ENCODE peak calls at places on chromosomes 1 and 21, in nine cellular contexts. H, N, Y, X, A, I, U, W and J are unnamed samples.
A peak's percentile ranks its signal among the peaks of the same experiment; 100 is the strongest.

GRCh38 chr1:205578780-205579571 is 52.8 kb downstream of the ELK4 start:
- DNase-seq in N (no peak), U (no peak), X (peak; percentile 3), A (no peak), Y (no peak), I (no peak), W (no peak), H (no peak), J (no peak)

GRCh38 chr1:64686828-64687724 is 57.8 kb upstream of the RAVER2 start:
- DNase-seq in I (no peak), W (peak; percentile 45), N (no peak), A (no peak), U (peak; percentile 81), Y (no peak), H (peak; percentile 77), X (peak; percentile 22), J (no peak)

GRCh38 chr1:222829868-222830267 is 15.0 kb downstream of the DISP1 start:
- DNase-seq in U (peak; percentile 60), A (no peak), H (peak; percentile 85), N (no peak), W (no peak), Y (no peak), X (no peak), I (no peak), J (no peak)

GRCh38 chr1:178688244-178688643 is 36.8 kb upstream of the RALGPS2 start:
- DNase-seq in U (peak; percentile 70), N (peak; percentile 58), I (no peak), H (peak; percentile 64), Y (no peak), A (no peak), W (no peak), X (no peak), J (no peak)

GRCh38 chr1:86380257-86380861 is 15.8 kb downstream of the ODF2L start:
- DNase-seq in X (no peak), W (peak; percentile 50), A (no peak), H (peak; percentile 81), I (no peak), U (peak; percentile 83), N (no peak), Y (no peak), J (no peak)

GRCh38 chr1:210250665-210250997 is 18.0 kb downstream of the SERTAD4 start:
- DNase-seq in H (peak; percentile 54), W (peak; percentile 52), Y (no peak), A (no peak), X (peak; percentile 33), N (no peak), I (no peak), U (peak; percentile 18), J (peak; percentile 74)

GRCh38 chr1:211586538-211586937 is 7.6 kb upstream of the SLC30A1 start:
- DNase-seq in H (no peak), W (no peak), A (no peak), Y (no peak), N (no peak), I (no peak), U (no peak), X (no peak), J (no peak)

GRCh38 chr21:45129231-45129923 is 55.0 kb downstream of the ADARB1 start:
- DNase-seq in U (peak; percentile 13), A (peak; percentile 76), I (no peak), N (peak; percentile 62), X (no peak), H (peak; percentile 15), Y (no peak), W (peak; percentile 42), J (no peak)

GRCh38 chr1:5304702-5305101 is 650.3 kb downstream of the AJAP1 start:
- DNase-seq in I (no peak), Y (no peak), X (no peak), H (no peak), A (no peak), N (no peak), W (no peak), U (no peak), J (no peak)

GRCh38 chr1:44894591-44894990 is 51.5 kb upstream of the PTCH2 start:
- DNase-seq in W (no peak), H (peak; percentile 77), U (peak; percentile 39), A (no peak), Y (no peak), I (no peak), N (no peak), X (no peak), J (no peak)

GRCh38 chr1:89873250-89873649 is 52.4 kb downstream of the LRRC8D start:
- DNase-seq in I (no peak), W (no peak), X (no peak), U (no peak), Y (no peak), H (no peak), A (no peak), N (no peak), J (no peak)

GRCh38 chr1:241551759-241552638 is 19.8 kb downstream of the KMO start:
- DNase-seq in H (no peak), I (peak; percentile 1), Y (no peak), U (no peak), A (no peak), N (peak; percentile 20), X (peak; percentile 34), W (no peak), J (no peak)

GRCh38 chr1:154869351-154870116 is 547 bp downstream of the KCNN3 start:
- DNase-seq in Y (no peak), A (no peak), I (no peak), X (peak; percentile 19), U (no peak), H (peak; percentile 45), N (peak; percentile 52), W (peak; percentile 83), J (peak; percentile 44)

GRCh38 chr1:63890468-63890867 is 116.7 kb downstream of the ROR1 start:
- DNase-seq in X (no peak), W (no peak), Y (no peak), H (no peak), N (no peak), I (no peak), U (no peak), A (no peak), J (no peak)

GRCh38 chr1:78060857-78061563 is 15.2 kb downstream of the GIPC2 start:
- DNase-seq in I (no peak), N (no peak), X (no peak), W (no peak), U (no peak), A (no peak), H (no peak), Y (no peak), J (no peak)

GRCh38 chr1:234759888-234760287 is 149.9 kb upstream of the IRF2BP2 start:
- DNase-seq in U (no peak), A (no peak), H (no peak), X (no peak), Y (no peak), I (no peak), N (no peak), W (no peak), J (no peak)
- H3K4me3 ChIP-seq in U (no peak overlapping the region), A (no peak overlapping the region), H (no peak overlapping the region), X (no peak overlapping the region), Y (no peak overlapping the region), I (no peak overlapping the region), N (no peak overlapping the region), W (no peak overlapping the region), J (no peak overlapping the region)

DNA sequence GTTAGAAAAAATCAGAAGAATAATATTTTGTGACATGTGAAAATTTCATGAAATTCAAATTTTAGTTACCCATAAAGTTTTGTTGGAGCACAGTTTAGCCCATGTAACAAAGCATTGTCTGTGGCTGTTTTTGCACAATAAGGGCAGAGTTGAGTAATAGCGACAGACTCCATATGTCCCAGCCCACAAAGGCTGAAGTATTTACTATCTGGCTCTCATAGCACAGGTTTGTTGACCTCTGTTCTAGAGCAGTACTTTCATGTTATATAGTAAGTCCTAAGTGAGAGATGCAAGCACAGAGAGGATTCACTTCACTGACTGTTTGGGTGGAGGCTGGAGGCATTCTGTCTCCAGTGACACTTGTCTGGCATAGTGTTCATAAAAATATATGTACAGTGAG is 6.8 kb downstream of the LAMC1 start:
- DNase-seq in I (no peak), H (peak; percentile 71), X (no peak), N (no peak), A (no peak), U (peak; percentile 68), Y (no peak), W (no peak), J (no peak)
- H3K4me3 ChIP-seq in I (no peak overlapping the region), H (no peak overlapping the region), X (no peak overlapping the region), N (peak overlapping the region; percentile 32), A (no peak overlapping the region), U (peak overlapping the region; percentile 93), Y (no peak overlapping the region), W (no peak overlapping the region), J (no peak overlapping the region)

GRCh38 chr21:37452222-37452621 is 85.6 kb downstream of the DYRK1A start:
- DNase-seq in X (no peak), A (no peak), U (peak; percentile 83), Y (peak; percentile 75), H (peak; percentile 73), W (peak; percentile 84), N (no peak), I (no peak), J (peak; percentile 63)

GRCh38 chr21:37449302-37449937 is 82.8 kb downstream of the DYRK1A start:
- DNase-seq in X (no peak), H (no peak), N (no peak), U (no peak), I (no peak), Y (no peak), W (no peak), A (no peak), J (no peak)

GRCh38 chr21:37453350-37453749 is 86.8 kb downstream of the DYRK1A start:
- DNase-seq in W (no peak), A (no peak), H (no peak), Y (no peak), X (no peak), N (no peak), I (no peak), U (no peak), J (no peak)

GRCh38 chr21:37451446-37451845 is 84.9 kb downstream of the DYRK1A start:
- DNase-seq in U (no peak), N (no peak), H (no peak), Y (no peak), X (no peak), A (no peak), W (no peak), I (no peak), J (no peak)

DNA sequence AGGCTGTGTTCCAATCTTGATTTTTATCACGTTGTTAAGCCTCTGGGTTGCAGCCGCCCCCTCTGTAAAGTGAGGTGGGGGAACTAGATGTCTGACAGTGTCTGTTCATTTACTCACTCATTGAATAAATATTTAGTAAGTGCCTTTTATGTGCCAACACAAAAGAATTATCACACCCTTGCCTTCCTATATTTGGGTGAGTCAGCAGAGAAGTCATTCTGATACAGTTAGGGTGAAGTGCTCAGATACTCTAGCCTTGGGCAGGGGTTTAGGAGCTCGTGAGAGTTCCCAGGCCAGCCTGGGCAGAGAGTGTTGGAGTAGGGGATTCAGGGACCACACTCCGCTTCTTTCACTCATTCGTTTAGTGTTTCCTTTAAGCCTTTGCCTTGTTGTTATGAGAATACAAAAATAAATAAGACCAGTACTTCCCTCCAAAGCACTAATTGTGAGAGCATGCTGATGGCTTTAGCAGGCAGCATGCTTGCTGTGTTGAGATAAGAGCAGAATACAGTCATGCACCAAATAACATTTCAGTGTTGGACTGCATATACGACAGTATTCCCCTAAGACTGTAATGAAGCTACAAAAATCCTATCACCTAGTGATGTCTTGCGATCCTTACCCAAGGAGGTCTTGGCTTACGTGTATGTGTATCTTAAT is 83.9 kb downstream of the DYRK1A start:
- DNase-seq in I (no peak), W (no peak), H (peak; percentile 52), A (no peak), U (no peak), N (no peak), Y (peak; percentile 20), X (no peak), J (no peak)
- H3K4me3 ChIP-seq in I (no peak overlapping the region), W (no peak overlapping the region), H (no peak overlapping the region), A (no peak overlapping the region), U (no peak overlapping the region), N (no peak overlapping the region), Y (no peak overlapping the region), X (no peak overlapping the region), J (no peak overlapping the region)

GRCh38 chr1:31552489-31552888 is 23.8 kb upstream of the TINAGL1 start:
- DNase-seq in X (no peak), U (no peak), W (no peak), I (no peak), N (no peak), A (no peak), Y (no peak), H (no peak), J (no peak)
- H3K4me3 ChIP-seq in X (no peak overlapping the region), U (no peak overlapping the region), W (no peak overlapping the region), I (no peak overlapping the region), N (no peak overlapping the region), A (no peak overlapping the region), Y (no peak overlapping the region), H (no peak overlapping the region), J (no peak overlapping the region)